ENCODE peak calls at places on chromosome 9, in six cellular contexts. T, A, W, X, B and M are unnamed samples.

GRCh38 chr9:125756499-125756898 is 9.3 kb downstream of the PBX3 start:
- DNase-seq in T (no peak), A (no peak), W (no peak), X (no peak), B (no peak), M (no peak)

GRCh38 chr9:36590246-36590645 is 17.6 kb downstream of the MELK start:
- DNase-seq in T (no peak), A (no peak), W (no peak), X (no peak), B (no peak), M (no peak)

GRCh38 chr9:116112236-116112635 is 41.4 kb upstream of the PAPPA start:
- DNase-seq in T (no peak), A (no peak), W (no peak), X (no peak), B (no peak), M (no peak)

GRCh38 chr9:32350682-32351081 is 33.8 kb upstream of the ACO1 start:
- DNase-seq in T (no peak), A (no peak), W (no peak), X (no peak), B (peak), M (no peak)

GRCh38 chr9:93675336-93676150 is 99.2 kb downstream of the PHF2 start:
- DNase-seq in T (peak), A (peak), W (no peak), X (no peak), B (no peak), M (no peak)

GRCh38 chr9:71819115-71819739 is 50.9 kb upstream of the CEMIP2 start:
- DNase-seq in T (peak), A (no peak), W (peak), X (no peak), B (peak), M (peak)

GRCh38 chr9:94086961-94087360 is 2.7 kb downstream of the PTPDC1 start:
- DNase-seq in T (no peak), A (no peak), W (no peak), X (no peak), B (no peak), M (no peak)

GRCh38 chr9:87569008-87569908 is 71.6 kb downstream of the DAPK1 start:
- DNase-seq in T (peak), A (no peak), W (no peak), X (no peak), B (no peak), M (no peak)

GRCh38 chr9:110767559-110768063 is 99.0 kb downstream of the MUSK start:
- DNase-seq in T (no peak), A (no peak), W (peak), X (no peak), B (no peak), M (no peak)

GRCh38 chr9:112086627-112087026 is 88.5 kb downstream of the SUSD1 start:
- DNase-seq in T (no peak), A (no peak), W (no peak), X (no peak), B (no peak), M (no peak)

GRCh38 chr9:114396558-114397218 is 8.9 kb upstream of the AKNA start:
- DNase-seq in T (no peak), A (peak), W (no peak), X (peak), B (peak), M (no peak)

GRCh38 chr9:34995288-34996060 is 5.9 kb downstream of the DNAJB5 start:
- DNase-seq in T (no peak), A (no peak), W (peak), X (no peak), B (no peak), M (no peak)

DNA sequence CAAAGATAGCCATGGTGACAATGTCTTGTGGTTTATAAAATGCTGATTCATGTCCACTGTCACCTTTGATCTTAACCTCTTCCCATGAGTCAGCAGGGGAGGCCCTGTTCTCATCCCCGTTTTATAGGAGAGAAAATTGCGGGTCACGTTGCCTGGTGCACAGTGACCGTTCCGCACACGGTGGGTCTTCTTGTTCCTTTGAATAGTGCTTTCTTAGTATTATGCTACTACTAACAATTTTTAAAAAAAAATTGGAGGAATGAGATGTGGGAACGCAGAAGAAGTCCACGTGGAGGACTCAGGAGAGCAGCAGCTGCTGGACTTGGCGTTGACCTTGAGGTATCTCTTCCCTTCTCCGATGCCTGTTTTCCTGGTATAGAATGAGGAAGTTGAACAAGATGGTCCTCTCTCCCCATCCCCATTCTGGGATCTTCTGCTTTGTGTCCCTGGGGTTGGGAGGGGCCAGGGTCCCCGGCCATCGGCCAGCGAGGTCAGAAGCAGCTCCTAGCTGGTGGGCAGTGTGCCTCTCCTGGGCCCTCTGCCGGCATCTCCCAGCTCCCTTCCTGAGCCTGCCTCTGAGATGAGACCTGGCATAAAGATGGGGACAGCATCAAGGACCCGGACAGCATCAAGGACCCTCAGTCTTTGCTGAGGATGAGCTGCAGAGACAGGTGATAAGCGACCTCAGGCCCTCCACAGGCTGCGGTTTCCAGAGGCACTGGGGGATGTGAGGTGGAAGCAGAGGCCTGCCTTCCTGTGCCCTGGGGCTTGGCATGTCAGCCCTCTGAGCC is 143.9 kb downstream of the C9orf50 start:
- DNase-seq in T (no peak), A (no peak), W (no peak), X (no peak), B (no peak), M (no peak)
- TF ChIP-seq CTCF in T (no peak), A (no peak), W (no peak), X (no peak), B (peak), M (no peak)

DNA sequence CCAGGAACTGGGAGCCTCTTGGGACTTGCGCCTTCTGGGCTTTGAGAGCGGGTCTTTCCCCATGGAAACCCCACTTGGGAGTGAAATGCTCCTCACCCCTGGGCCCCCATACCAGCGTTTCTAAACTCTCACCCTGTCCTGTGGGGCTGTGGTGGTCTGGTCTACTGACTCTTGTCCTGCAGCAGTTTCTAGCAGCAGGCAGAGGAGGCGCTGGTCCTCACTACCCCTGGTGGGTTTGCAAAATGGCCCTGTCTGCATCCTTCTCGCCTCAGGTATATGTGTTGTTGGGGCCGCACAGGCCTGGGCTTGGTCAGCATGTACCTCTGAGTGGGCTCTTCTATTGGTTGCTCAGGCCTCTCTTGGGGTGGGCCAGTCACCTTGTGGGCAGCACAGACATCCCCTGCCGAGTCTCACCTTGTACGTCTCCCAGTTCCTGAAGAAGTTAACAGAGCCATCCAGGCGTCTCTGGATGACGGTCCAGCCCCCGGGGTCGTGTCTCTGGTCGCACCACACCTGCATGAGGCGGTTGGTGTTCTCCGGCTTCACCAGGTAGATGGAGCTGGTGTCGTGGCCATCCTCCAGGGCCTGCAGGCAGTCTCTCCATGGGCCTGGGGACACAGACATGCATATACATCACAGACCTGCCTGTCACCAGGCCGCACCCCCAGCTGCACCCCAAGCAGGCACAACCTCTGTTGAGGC is 29.0 kb downstream of the ANGPTL2 start:
- DNase-seq in T (no peak), A (no peak), W (no peak), X (no peak), B (no peak), M (no peak)
- TF ChIP-seq CTCF in T (no peak), A (no peak), W (no peak), X (no peak), B (no peak), M (no peak)

DNA sequence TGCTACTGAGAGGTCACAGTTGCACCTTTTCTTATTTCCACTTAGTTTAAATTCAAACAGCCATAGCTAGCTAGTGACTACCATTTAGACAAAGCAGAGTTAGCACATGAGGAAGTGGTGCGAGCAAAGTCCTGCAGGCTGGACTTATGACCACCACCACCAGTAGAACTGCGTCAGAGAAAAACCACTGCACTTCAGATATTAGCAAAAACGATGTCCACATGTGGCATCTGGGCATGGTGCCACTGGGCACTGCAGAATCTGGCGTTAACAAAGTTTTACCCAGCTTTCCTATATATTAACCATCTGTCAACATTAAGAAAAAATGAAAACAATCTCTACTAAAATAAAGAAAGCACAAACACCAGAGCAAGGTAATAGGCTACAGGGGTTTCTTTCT is 80.1 kb downstream of the SPTLC1 start:
- DNase-seq in T (no peak), A (no peak), W (peak), X (no peak), B (no peak), M (no peak)
- TF ChIP-seq CTCF in T (no peak), A (no peak), W (no peak), X (no peak), B (no peak), M (no peak)

GRCh38 chr9:128627906-128628305 is 28.7 kb downstream of the DYNC2I2 start:
- DNase-seq in T (no peak), A (no peak), W (no peak), X (no peak), B (no peak), M (no peak)

GRCh38 chr9:128627127-128627715 is 29.4 kb downstream of the DYNC2I2 start:
- DNase-seq in T (no peak), A (no peak), W (no peak), X (no peak), B (no peak), M (no peak)

GRCh38 chr9:128626181-128626580 is 30.5 kb downstream of the DYNC2I2 start:
- DNase-seq in T (no peak), A (no peak), W (no peak), X (no peak), B (no peak), M (no peak)

GRCh38 chr9:128624566-128624965 is 32.1 kb downstream of the DYNC2I2 start:
- DNase-seq in T (no peak), A (no peak), W (no peak), X (no peak), B (no peak), M (no peak)

DNA sequence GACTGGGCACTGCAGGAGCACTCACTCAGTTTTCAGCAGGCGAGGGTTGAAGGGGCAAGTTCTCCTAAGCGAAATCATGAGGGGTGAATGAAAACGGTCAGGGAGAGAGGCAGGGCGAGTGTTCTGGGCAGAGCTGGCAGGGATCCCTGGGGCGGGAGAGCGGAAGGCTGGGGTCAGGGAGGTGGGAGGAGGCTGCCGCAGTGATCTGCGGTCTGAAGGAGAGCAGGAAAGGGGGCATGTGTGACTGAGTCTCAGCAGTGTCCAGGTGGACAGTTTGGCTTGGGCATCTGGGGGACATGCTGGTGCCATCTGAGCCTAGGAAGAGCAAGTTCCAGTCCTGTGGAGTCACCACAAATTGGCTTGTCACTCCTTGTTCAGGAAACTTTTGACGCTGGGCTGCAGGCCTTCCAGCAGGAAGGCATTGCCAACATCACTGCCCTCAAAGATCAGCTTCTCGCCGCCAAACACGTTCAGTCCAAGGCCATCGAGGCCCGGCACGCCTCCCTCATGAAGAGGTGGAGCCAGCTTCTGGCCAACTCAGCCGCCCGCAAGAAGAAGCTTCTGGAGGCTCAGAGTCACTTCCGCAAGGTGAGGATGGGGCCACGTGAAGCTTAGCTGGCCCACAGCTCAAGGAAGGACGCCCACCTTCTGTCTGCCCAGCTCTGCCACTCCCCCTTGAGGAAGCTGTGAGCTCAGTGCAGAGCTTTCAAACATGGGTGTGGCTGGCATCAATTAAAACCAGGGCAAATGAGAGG is 31.1 kb downstream of the DYNC2I2 start:
- DNase-seq in T (peak), A (no peak), W (peak), X (no peak), B (no peak), M (no peak)
- TF ChIP-seq CTCF in T (no peak), A (no peak), W (no peak), X (no peak), B (peak), M (no peak)